ENCODE peak calls at places on chromosomes 13 and 19, in six cellular contexts. E, O, Y, P, M and X are unnamed samples.

GRCh38 chr13:112605531-112605990 is 17.6 kb upstream of the TUBGCP3 start:
- DNase-seq in O (no peak), M (no peak), P (no peak), Y (no peak), E (no peak), X (no peak)

GRCh38 chr19:294819-295686 is 3.9 kb upstream of the PLPP2 start:
- DNase-seq in P (peak), E (no peak), O (peak), Y (no peak), M (peak), X (no peak)

GRCh38 chr13:95269756-95270155 is 31.5 kb downstream of the ABCC4 start:
- DNase-seq in M (no peak), E (no peak), O (no peak), P (no peak), Y (no peak), X (no peak)

GRCh38 chr19:3580156-3580955 is 4.9 kb upstream of the GIPC3 start:
- DNase-seq in Y (no peak), O (peak), E (no peak), P (no peak), M (no peak), X (no peak)

GRCh38 chr19:47104678-47105077 is 8.9 kb downstream of the ZC3H4 start:
- DNase-seq in O (no peak), E (no peak), Y (no peak), M (no peak), P (no peak), X (no peak)

GRCh38 chr19:4144666-4145261 is 8.7 kb upstream of the CREB3L3 start:
- DNase-seq in Y (no peak), O (peak), M (no peak), P (no peak), E (no peak), X (no peak)

GRCh38 chr19:8618751-8619150 is 8.2 kb upstream of the ADAMTS10 start:
- DNase-seq in O (peak), M (no peak), Y (no peak), P (no peak), E (no peak), X (no peak)

GRCh38 chr13:24270639-24271131 is 38.7 kb upstream of the C1QTNF9 start:
- DNase-seq in O (peak), E (peak), P (no peak), Y (no peak), M (no peak), X (peak)

GRCh38 chr13:113932060-113932459 is 41.8 kb downstream of the C13orf46 start:
- DNase-seq in M (no peak), O (no peak), P (no peak), Y (no peak), E (no peak), X (peak)

GRCh38 chr13:22836475-22836874 is 344.3 kb upstream of the SGCG start:
- DNase-seq in P (no peak), O (no peak), Y (no peak), M (no peak), E (no peak), X (no peak)

GRCh38 chr19:4018775-4019504 is 11.4 kb downstream of the PIAS4 start:
- DNase-seq in M (no peak), Y (no peak), E (no peak), P (no peak), O (no peak), X (no peak)

GRCh38 chr19:2983351-2984195 is 6.2 kb downstream of the TLE6 start:
- DNase-seq in O (peak), M (no peak), E (peak), Y (peak), P (no peak), X (peak)

GRCh38 chr13:77918391-77919261 is at the start of gene EDNRB:
- DNase-seq in Y (no peak), M (no peak), E (no peak), O (peak), P (no peak), X (peak)

GRCh38 chr19:32373614-32374295 is 28.3 kb downstream of the ZNF507 start:
- DNase-seq in Y (no peak), E (no peak), P (no peak), M (no peak), O (peak), X (peak)

GRCh38 chr13:110272651-110273050 is 34.3 kb downstream of the COL4A1 start:
- DNase-seq in M (no peak), Y (no peak), E (no peak), O (no peak), P (no peak), X (no peak)

GRCh38 chr13:80586356-80586755 is 245.4 kb upstream of the SPRY2 start:
- DNase-seq in P (no peak), M (no peak), O (peak), Y (no peak), E (no peak), X (no peak)

GRCh38 chr13:113609616-113610015 is 25.1 kb downstream of the TFDP1 start:
- DNase-seq in M (no peak), O (no peak), Y (no peak), P (no peak), E (no peak), X (no peak)

GRCh38 chr19:18118420-18119242 is 21.1 kb downstream of the MAST3 start:
- DNase-seq in Y (no peak), E (no peak), O (peak), P (no peak), M (no peak), X (no peak)

GRCh38 chr13:98083507-98083906 is 59.4 kb upstream of the FARP1 start:
- DNase-seq in E (no peak), M (no peak), O (peak), Y (no peak), P (no peak), X (no peak)

GRCh38 chr19:47414469-47414868 is 4.9 kb downstream of the MEIS3 start:
- DNase-seq in M (no peak), P (no peak), O (no peak), Y (no peak), E (no peak), X (no peak)

GRCh38 chr19:49342291-49342721 is 7.1 kb downstream of the CD37 start:
- DNase-seq in E (no peak), O (no peak), P (no peak), M (no peak), Y (no peak), X (no peak)

GRCh38 chr13:44093607-44094583 is 214.2 kb downstream of the LACC1 start:
- DNase-seq in O (no peak), E (no peak), P (no peak), Y (no peak), M (no peak), X (no peak)

GRCh38 chr13:31631071-31631470 is 108.3 kb upstream of the RXFP2 start:
- DNase-seq in Y (no peak), P (no peak), M (no peak), O (no peak), E (no peak), X (no peak)

GRCh38 chr13:28568286-28568685 is 73.4 kb upstream of the FLT1 start:
- DNase-seq in E (peak), Y (no peak), M (no peak), O (peak), P (no peak), X (peak)

GRCh38 chr13:76769238-76769859 is 116.9 kb downstream of the KCTD12 start:
- DNase-seq in E (no peak), Y (no peak), O (no peak), M (no peak), P (no peak), X (no peak)

GRCh38 chr19:19464339-19465098 is 50.8 kb downstream of the TSSK6 start:
- DNase-seq in O (peak), Y (no peak), E (no peak), M (no peak), P (no peak), X (no peak)

GRCh38 chr13:80168089-80168850 is 172.7 kb downstream of the SPRY2 start:
- DNase-seq in P (no peak), E (no peak), Y (no peak), M (no peak), O (peak), X (no peak)

GRCh38 chr13:37656247-37656940 is 57.8 kb upstream of the POSTN start:
- DNase-seq in M (no peak), Y (no peak), P (no peak), E (no peak), O (peak), X (no peak)

GRCh38 chr19:33484226-33484774 is 37.3 kb downstream of the PEPD start:
- DNase-seq in E (no peak), O (no peak), Y (no peak), P (no peak), M (no peak), X (no peak)

GRCh38 chr13:79393564-79394249 is 12.3 kb downstream of the RBM26 start:
- DNase-seq in P (no peak), M (no peak), Y (peak), O (peak), E (no peak), X (no peak)

GRCh38 chr19:296476-297225 is 5.4 kb upstream of the PLPP2 start:
- DNase-seq in E (no peak), P (no peak), Y (no peak), O (no peak), M (no peak), X (no peak)

GRCh38 chr13:98435356-98435755 is 141.6 kb downstream of the STK24 start:
- DNase-seq in P (no peak), O (no peak), E (no peak), Y (no peak), M (no peak), X (no peak)

GRCh38 chr13:86569974-86570373 is 770.8 kb upstream of the SLITRK6 start:
- DNase-seq in P (no peak), E (no peak), Y (no peak), M (no peak), O (no peak), X (no peak)